ENCODE peak calls at places on chromosomes 16 and 17, in five cellular contexts. One of them, this sample, is unnamed.
A peak's percentile ranks its signal among the peaks of the same experiment; 100 is the strongest.

GRCh38 chr17:67902531-67903231 is 77.4 kb downstream of the BPTF start:
- DNase-seq in fibroblast of villous mesenchyme: no peak
- DNase-seq in effector memory CD4-positive, alpha-beta T cell: no peak
- DNase-seq in psoas muscle: no peak
- DNase-seq in dorsolateral prefrontal cortex: no peak
- DNase-seq in this sample: no peak

GRCh38 chr17:19561697-19562318 is 28.2 kb downstream of the SLC47A1 start:
- DNase-seq in fibroblast of villous mesenchyme: no peak
- DNase-seq in effector memory CD4-positive, alpha-beta T cell: no peak
- DNase-seq in psoas muscle: no peak
- DNase-seq in dorsolateral prefrontal cortex: no peak
- DNase-seq in this sample: no peak

GRCh38 chr17:82237746-82238561 is 9.1 kb downstream of the SLC16A3 start:
- DNase-seq in fibroblast of villous mesenchyme: no peak
- DNase-seq in effector memory CD4-positive, alpha-beta T cell: no peak
- DNase-seq in psoas muscle: peak; percentile 22
- DNase-seq in dorsolateral prefrontal cortex: no peak
- DNase-seq in this sample: no peak

GRCh38 chr17:36934144-36934758 is 3.0 kb upstream of the LHX1 start:
- DNase-seq in fibroblast of villous mesenchyme: no peak
- DNase-seq in effector memory CD4-positive, alpha-beta T cell: no peak
- DNase-seq in psoas muscle: no peak
- DNase-seq in dorsolateral prefrontal cortex: no peak
- DNase-seq in this sample: no peak

GRCh38 chr16:28549301-28549899 is 4.3 kb upstream of the SGF29 start:
- DNase-seq in fibroblast of villous mesenchyme: peak; percentile 54
- DNase-seq in effector memory CD4-positive, alpha-beta T cell: no peak
- DNase-seq in psoas muscle: no peak
- DNase-seq in dorsolateral prefrontal cortex: no peak
- DNase-seq in this sample: peak; percentile 78

GRCh38 chr17:59680314-59680713 is 26.9 kb downstream of the PTRH2 start:
- DNase-seq in fibroblast of villous mesenchyme: no peak
- DNase-seq in effector memory CD4-positive, alpha-beta T cell: no peak
- DNase-seq in psoas muscle: no peak
- DNase-seq in dorsolateral prefrontal cortex: no peak
- DNase-seq in this sample: no peak

GRCh38 chr17:2724783-2725164 is 13.2 kb upstream of the CLUH start:
- DNase-seq in fibroblast of villous mesenchyme: peak; percentile 34
- DNase-seq in effector memory CD4-positive, alpha-beta T cell: no peak
- DNase-seq in psoas muscle: peak; percentile 42
- DNase-seq in dorsolateral prefrontal cortex: no peak
- DNase-seq in this sample: peak; percentile 47

GRCh38 chr17:40535924-40536717 is 29.2 kb downstream of the CCR7 start:
- DNase-seq in fibroblast of villous mesenchyme: no peak
- DNase-seq in effector memory CD4-positive, alpha-beta T cell: no peak
- DNase-seq in psoas muscle: peak; percentile 59
- DNase-seq in dorsolateral prefrontal cortex: no peak
- DNase-seq in this sample: no peak

GRCh38 chr16:63185235-63185780 is 1149.1 kb upstream of the CDH8 start:
- DNase-seq in fibroblast of villous mesenchyme: no peak
- DNase-seq in effector memory CD4-positive, alpha-beta T cell: no peak
- DNase-seq in psoas muscle: no peak
- DNase-seq in dorsolateral prefrontal cortex: no peak
- DNase-seq in this sample: no peak

GRCh38 chr16:22397459-22397858 is 23.0 kb upstream of the CDR2 start:
- DNase-seq in fibroblast of villous mesenchyme: peak; percentile 98
- DNase-seq in effector memory CD4-positive, alpha-beta T cell: no peak
- DNase-seq in psoas muscle: no peak
- DNase-seq in dorsolateral prefrontal cortex: no peak
- DNase-seq in this sample: peak; percentile 97

GRCh38 chr17:66925811-66926500 is 38.6 kb upstream of the CACNG4 start:
- DNase-seq in fibroblast of villous mesenchyme: no peak
- DNase-seq in effector memory CD4-positive, alpha-beta T cell: no peak
- DNase-seq in psoas muscle: no peak
- DNase-seq in dorsolateral prefrontal cortex: no peak
- DNase-seq in this sample: no peak

GRCh38 chr17:42456223-42457106 is 2.2 kb upstream of the ATP6V0A1 start:
- DNase-seq in fibroblast of villous mesenchyme: peak; percentile 92
- DNase-seq in effector memory CD4-positive, alpha-beta T cell: no peak
- DNase-seq in psoas muscle: no peak
- DNase-seq in dorsolateral prefrontal cortex: no peak
- DNase-seq in this sample: peak; percentile 87

GRCh38 chr16:48203974-48204824 is 39.9 kb upstream of the LONP2 start:
- DNase-seq in fibroblast of villous mesenchyme: no peak
- DNase-seq in effector memory CD4-positive, alpha-beta T cell: no peak
- DNase-seq in psoas muscle: no peak
- DNase-seq in dorsolateral prefrontal cortex: no peak
- DNase-seq in this sample: no peak

GRCh38 chr17:2683912-2684311 is 27.7 kb downstream of the CLUH start:
- DNase-seq in fibroblast of villous mesenchyme: peak; percentile 45
- DNase-seq in effector memory CD4-positive, alpha-beta T cell: no peak
- DNase-seq in psoas muscle: no peak
- DNase-seq in dorsolateral prefrontal cortex: no peak
- DNase-seq in this sample: no peak

GRCh38 chr17:27550291-27550930 is 80.6 kb upstream of the LGALS9 start:
- DNase-seq in fibroblast of villous mesenchyme: no peak
- DNase-seq in effector memory CD4-positive, alpha-beta T cell: no peak
- DNase-seq in psoas muscle: no peak
- DNase-seq in dorsolateral prefrontal cortex: no peak
- DNase-seq in this sample: no peak

GRCh38 chr16:89921699-89922476 is 1.3 kb upstream of the TUBB3 start:
- DNase-seq in fibroblast of villous mesenchyme: peak; percentile 95
- DNase-seq in effector memory CD4-positive, alpha-beta T cell: no peak
- DNase-seq in psoas muscle: peak; percentile 83
- DNase-seq in dorsolateral prefrontal cortex: no peak
- DNase-seq in this sample: peak; percentile 96

GRCh38 chr16:27780468-27781194 is 230.7 kb downstream of the KATNIP start:
- DNase-seq in fibroblast of villous mesenchyme: no peak
- DNase-seq in effector memory CD4-positive, alpha-beta T cell: no peak
- DNase-seq in psoas muscle: no peak
- DNase-seq in dorsolateral prefrontal cortex: no peak
- DNase-seq in this sample: no peak

GRCh38 chr16:70659546-70659945 is 13.2 kb downstream of the IL34 start:
- DNase-seq in fibroblast of villous mesenchyme: no peak
- DNase-seq in effector memory CD4-positive, alpha-beta T cell: no peak
- DNase-seq in psoas muscle: no peak
- DNase-seq in dorsolateral prefrontal cortex: no peak
- DNase-seq in this sample: no peak

GRCh38 chr17:82092628-82092994 is 5.4 kb downstream of the FASN start:
- DNase-seq in fibroblast of villous mesenchyme: no peak
- DNase-seq in effector memory CD4-positive, alpha-beta T cell: no peak
- DNase-seq in psoas muscle: peak; percentile 17
- DNase-seq in dorsolateral prefrontal cortex: no peak
- DNase-seq in this sample: no peak

GRCh38 chr16:64397945-64398508 is 723.8 kb downstream of the CDH11 start:
- DNase-seq in fibroblast of villous mesenchyme: no peak
- DNase-seq in effector memory CD4-positive, alpha-beta T cell: no peak
- DNase-seq in psoas muscle: no peak
- DNase-seq in dorsolateral prefrontal cortex: no peak
- DNase-seq in this sample: no peak

GRCh38 chr16:15618392-15618791 is 24.6 kb downstream of the MARF1 start:
- DNase-seq in fibroblast of villous mesenchyme: peak; percentile 73
- DNase-seq in effector memory CD4-positive, alpha-beta T cell: no peak
- DNase-seq in psoas muscle: no peak
- DNase-seq in dorsolateral prefrontal cortex: no peak
- DNase-seq in this sample: peak; percentile 61

GRCh38 chr16:80671281-80671849 is 130.6 kb downstream of the DYNLRB2 start:
- DNase-seq in fibroblast of villous mesenchyme: no peak
- DNase-seq in effector memory CD4-positive, alpha-beta T cell: no peak
- DNase-seq in psoas muscle: no peak
- DNase-seq in dorsolateral prefrontal cortex: no peak
- DNase-seq in this sample: no peak

GRCh38 chr17:57868775-57869598 is 19.1 kb upstream of the MRPS23 start:
- DNase-seq in fibroblast of villous mesenchyme: no peak
- DNase-seq in effector memory CD4-positive, alpha-beta T cell: no peak
- DNase-seq in psoas muscle: no peak
- DNase-seq in dorsolateral prefrontal cortex: no peak
- DNase-seq in this sample: no peak

GRCh38 chr16:89210904-89211515 is 6.5 kb upstream of the ZNF778 start:
- DNase-seq in fibroblast of villous mesenchyme: no peak
- DNase-seq in effector memory CD4-positive, alpha-beta T cell: no peak
- DNase-seq in psoas muscle: no peak
- DNase-seq in dorsolateral prefrontal cortex: no peak
- DNase-seq in this sample: peak; percentile 32

GRCh38 chr16:48173877-48174276 is 18.1 kb upstream of the ABCC12 start:
- DNase-seq in fibroblast of villous mesenchyme: no peak
- DNase-seq in effector memory CD4-positive, alpha-beta T cell: no peak
- DNase-seq in psoas muscle: no peak
- DNase-seq in dorsolateral prefrontal cortex: no peak
- DNase-seq in this sample: no peak

GRCh38 chr16:67392301-67393059 is 818 bp downstream of the TPPP3 start:
- DNase-seq in fibroblast of villous mesenchyme: no peak
- DNase-seq in effector memory CD4-positive, alpha-beta T cell: no peak
- DNase-seq in psoas muscle: no peak
- DNase-seq in dorsolateral prefrontal cortex: no peak
- DNase-seq in this sample: no peak

GRCh38 chr17:80816241-80817103 is 175.2 kb upstream of the CHMP6 start:
- DNase-seq in fibroblast of villous mesenchyme: no peak
- DNase-seq in effector memory CD4-positive, alpha-beta T cell: no peak
- DNase-seq in psoas muscle: no peak
- DNase-seq in dorsolateral prefrontal cortex: no peak
- DNase-seq in this sample: no peak

GRCh38 chr17:49968380-49969133 is 433 bp upstream of the DLX4 start:
- DNase-seq in fibroblast of villous mesenchyme: peak; percentile 58
- DNase-seq in effector memory CD4-positive, alpha-beta T cell: peak; percentile 49
- DNase-seq in psoas muscle: peak; percentile 61
- DNase-seq in dorsolateral prefrontal cortex: no peak
- DNase-seq in this sample: peak; percentile 88

DNA sequence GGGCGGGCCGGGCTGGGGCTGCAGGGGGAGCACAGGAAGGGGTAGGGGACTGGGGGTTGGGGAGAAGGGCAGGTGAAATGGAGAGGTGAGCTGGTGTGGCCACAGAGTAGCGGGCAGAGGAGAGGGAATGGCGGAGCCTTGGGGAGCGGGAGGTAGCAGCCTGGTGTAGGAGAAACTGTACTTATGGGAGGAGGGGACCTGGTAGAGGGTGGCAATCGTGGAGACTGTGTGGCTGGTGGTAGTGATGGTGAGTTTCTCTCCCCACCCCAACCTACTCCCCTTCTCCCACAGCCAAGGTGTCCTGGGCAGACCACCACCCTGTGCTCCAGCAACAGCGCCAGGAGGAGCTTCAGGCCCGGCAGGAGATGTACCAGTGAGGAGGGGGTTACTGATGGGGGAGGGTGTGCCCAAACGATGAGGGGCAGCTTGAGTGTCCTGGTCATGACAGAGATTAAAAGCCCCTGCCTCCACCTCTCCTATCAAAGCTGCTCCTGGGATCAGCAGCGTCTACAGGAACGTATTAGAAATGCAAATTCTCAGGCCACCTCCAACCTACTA is 831 bp downstream of the ALOX15B start:
- DNase-seq in fibroblast of villous mesenchyme: no peak
- DNase-seq in effector memory CD4-positive, alpha-beta T cell: no peak
- DNase-seq in psoas muscle: no peak
- DNase-seq in dorsolateral prefrontal cortex: no peak
- DNase-seq in this sample: no peak
- H3K4me3 ChIP-seq in fibroblast of villous mesenchyme: no peak overlapping the region
- H3K4me3 ChIP-seq in effector memory CD4-positive, alpha-beta T cell: no peak overlapping the region
- H3K4me3 ChIP-seq in psoas muscle: no peak overlapping the region
- H3K4me3 ChIP-seq in dorsolateral prefrontal cortex: peak overlapping the region; percentile 39
- H3K4me3 ChIP-seq in this sample: peak overlapping the region; percentile 75

DNA sequence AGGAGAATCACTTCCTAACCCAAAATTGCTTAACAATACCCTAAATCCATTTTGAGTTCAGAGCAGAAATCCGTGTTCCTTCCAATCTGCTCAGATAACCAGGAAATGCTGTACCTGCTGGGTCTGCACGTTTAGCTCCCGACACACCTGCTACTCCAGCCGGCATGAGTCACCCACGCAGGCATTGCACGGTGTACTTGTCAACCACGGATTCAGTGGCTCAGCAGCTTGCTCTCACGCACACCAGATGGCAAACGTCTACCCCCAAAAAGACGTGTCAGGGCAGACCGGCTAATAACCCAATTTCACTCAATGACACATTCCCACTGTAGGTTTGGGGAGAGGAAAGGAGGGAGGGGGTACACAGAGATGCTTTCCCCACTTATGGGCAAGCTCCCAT is 468.1 kb downstream of the SOX9 start:
- DNase-seq in fibroblast of villous mesenchyme: no peak
- DNase-seq in effector memory CD4-positive, alpha-beta T cell: no peak
- DNase-seq in psoas muscle: no peak
- DNase-seq in dorsolateral prefrontal cortex: peak; percentile 74
- DNase-seq in this sample: no peak
- H3K4me3 ChIP-seq in fibroblast of villous mesenchyme: no peak overlapping the region
- H3K4me3 ChIP-seq in effector memory CD4-positive, alpha-beta T cell: no peak overlapping the region
- H3K4me3 ChIP-seq in psoas muscle: no peak overlapping the region
- H3K4me3 ChIP-seq in dorsolateral prefrontal cortex: peak overlapping the region; percentile 68
- H3K4me3 ChIP-seq in this sample: no peak overlapping the region

DNA sequence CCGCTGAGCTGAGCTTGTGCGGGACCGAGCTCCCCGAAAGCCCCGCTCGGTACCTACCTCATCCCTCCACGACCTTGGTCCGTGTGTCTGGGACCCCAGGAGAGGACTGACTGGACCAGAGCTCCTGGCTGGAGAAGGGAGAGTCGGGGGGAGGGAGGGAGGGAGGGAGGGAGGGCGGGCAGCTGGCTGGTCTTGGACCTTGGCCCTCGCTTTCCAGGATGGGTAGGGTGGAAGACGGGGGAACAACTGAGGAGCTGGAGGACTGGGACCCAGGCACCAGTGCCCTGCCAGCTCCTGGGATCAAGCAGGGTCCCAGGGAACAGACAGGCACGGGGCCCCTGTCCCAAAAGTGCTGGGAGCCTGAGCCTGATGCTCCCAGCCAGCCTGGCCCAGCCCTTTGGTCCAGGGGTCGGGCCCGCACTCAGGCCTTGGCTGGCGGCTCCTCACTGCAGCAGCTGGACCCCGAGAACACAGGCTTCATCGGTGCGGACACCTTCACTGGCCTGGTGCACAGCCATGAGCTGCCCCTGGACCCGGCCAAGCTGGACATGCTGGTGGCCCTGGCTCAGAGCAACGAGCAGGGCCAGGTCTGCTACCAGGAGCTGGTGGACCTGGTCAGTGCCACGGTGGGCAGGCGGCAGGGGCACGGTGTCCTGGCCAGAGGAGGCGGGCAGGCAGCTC is 553 bp downstream of the RHBDL1 start:
- DNase-seq in fibroblast of villous mesenchyme: no peak
- DNase-seq in effector memory CD4-positive, alpha-beta T cell: no peak
- DNase-seq in psoas muscle: no peak
- DNase-seq in dorsolateral prefrontal cortex: no peak
- DNase-seq in this sample: no peak
- H3K4me3 ChIP-seq in fibroblast of villous mesenchyme: peak overlapping the region; percentile 52
- H3K4me3 ChIP-seq in effector memory CD4-positive, alpha-beta T cell: no peak overlapping the region
- H3K4me3 ChIP-seq in psoas muscle: peak overlapping the region; percentile 46
- H3K4me3 ChIP-seq in dorsolateral prefrontal cortex: peak overlapping the region; percentile 61
- H3K4me3 ChIP-seq in this sample: peak overlapping the region; percentile 73

GRCh38 chr16:30092373-30093010 is 768 bp upstream of the TBX6 start:
- DNase-seq in fibroblast of villous mesenchyme: peak; percentile 46
- DNase-seq in effector memory CD4-positive, alpha-beta T cell: peak; percentile 58
- DNase-seq in psoas muscle: peak; percentile 83
- DNase-seq in dorsolateral prefrontal cortex: peak; percentile 77
- DNase-seq in this sample: peak; percentile 61

GRCh38 chr16:30088237-30088831 is 3.4 kb downstream of the TBX6 start:
- DNase-seq in fibroblast of villous mesenchyme: no peak
- DNase-seq in effector memory CD4-positive, alpha-beta T cell: no peak
- DNase-seq in psoas muscle: no peak
- DNase-seq in dorsolateral prefrontal cortex: no peak
- DNase-seq in this sample: no peak

GRCh38 chr16:30088832-30089624 is 2.7 kb downstream of the TBX6 start:
- DNase-seq in fibroblast of villous mesenchyme: no peak
- DNase-seq in effector memory CD4-positive, alpha-beta T cell: no peak
- DNase-seq in psoas muscle: no peak
- DNase-seq in dorsolateral prefrontal cortex: no peak
- DNase-seq in this sample: no peak

GRCh38 chr16:30091474-30092372 is at the start of gene TBX6:
- DNase-seq in fibroblast of villous mesenchyme: peak; percentile 88
- DNase-seq in effector memory CD4-positive, alpha-beta T cell: peak; percentile 87
- DNase-seq in psoas muscle: peak; percentile 95
- DNase-seq in dorsolateral prefrontal cortex: peak; percentile 92
- DNase-seq in this sample: peak; percentile 98

GRCh38 chr16:30090607-30091332 is 954 bp downstream of the TBX6 start:
- DNase-seq in fibroblast of villous mesenchyme: no peak
- DNase-seq in effector memory CD4-positive, alpha-beta T cell: no peak
- DNase-seq in psoas muscle: no peak
- DNase-seq in dorsolateral prefrontal cortex: no peak
- DNase-seq in this sample: no peak
- H3K4me3 ChIP-seq in fibroblast of villous mesenchyme: no peak overlapping the region
- H3K4me3 ChIP-seq in effector memory CD4-positive, alpha-beta T cell: no peak overlapping the region
- H3K4me3 ChIP-seq in psoas muscle: peak overlapping the region; percentile 64
- H3K4me3 ChIP-seq in dorsolateral prefrontal cortex: peak overlapping the region; percentile 74
- H3K4me3 ChIP-seq in this sample: no peak overlapping the region